ENCODE peak calls at places on chromosomes 12 and 14, in five cellular contexts. O is HepG2, M is SJCRH30, J is Peyer's patch, Z is osteoblast. E is an unnamed sample. For H3K4me1, the result is how much of the 10 kb centered on the place peaks cover.

GRCh38 chr12:47904647-47905312 is at the start of gene VDR:
- DNase-seq in O (peak), M (no peak), J (peak), Z (peak), E (peak)

GRCh38 chr12:7162691-7163114 is 26.8 kb upstream of the PEX5 start:
- DNase-seq in O (peak), M (no peak), J (no peak), Z (peak), E (peak)

GRCh38 chr14:54529811-54530210 is 20.1 kb downstream of the CGRRF1 start:
- DNase-seq in O (no peak), M (no peak), J (no peak), Z (peak), E (peak)

GRCh38 chr12:111640498-111640897 is 41.4 kb upstream of the ATXN2 start:
- DNase-seq in O (no peak), M (no peak), J (no peak), Z (no peak), E (no peak)

GRCh38 chr12:124428136-124428791 is 133.4 kb downstream of the RFLNA start:
- DNase-seq in O (no peak), M (peak), J (no peak), Z (peak), E (no peak)

GRCh38 chr12:51000245-51000644 is 25.9 kb downstream of the SLC11A2 start:
- DNase-seq in O (no peak), M (no peak), J (no peak), Z (peak), E (no peak)

GRCh38 chr12:41485203-41485602 is 297.1 kb downstream of the PDZRN4 start:
- DNase-seq in O (no peak), M (no peak), J (no peak), Z (no peak), E (no peak)

GRCh38 chr12:91100901-91101300 is 10.4 kb downstream of the LUM start:
- DNase-seq in O (no peak), M (no peak), J (no peak), Z (no peak), E (no peak)

GRCh38 chr14:37434867-37435266 is 160.2 kb downstream of the FOXA1 start:
- DNase-seq in O (no peak), M (no peak), J (no peak), Z (no peak), E (no peak)

GRCh38 chr12:131905081-131905639 is 10.7 kb downstream of the ULK1 start:
- DNase-seq in O (no peak), M (no peak), J (no peak), Z (peak), E (no peak)

GRCh38 chr12:642633-643477 is 20.4 kb downstream of the NINJ2 start:
- DNase-seq in O (no peak), M (peak), J (peak), Z (peak), E (peak)

GRCh38 chr14:67285876-67286452 is 44.7 kb downstream of the PALS1 start:
- DNase-seq in O (peak), M (peak), J (no peak), Z (no peak), E (peak)

GRCh38 chr14:104794099-104794498 is 1.4 kb downstream of the AKT1 start:
- DNase-seq in O (peak), M (peak), J (peak), Z (peak), E (peak)

GRCh38 chr14:105528859-105529505 is 2.6 kb downstream of the TMEM121 start:
- DNase-seq in O (no peak), M (no peak), J (no peak), Z (peak), E (no peak)

GRCh38 chr14:54026671-54027070 is 70.0 kb upstream of the BMP4 start:
- DNase-seq in O (no peak), M (no peak), J (no peak), Z (no peak), E (no peak)

GRCh38 chr12:97167598-97167997 is 260.5 kb downstream of the NEDD1 start:
- DNase-seq in O (no peak), M (no peak), J (no peak), Z (no peak), E (no peak)

GRCh38 chr12:93865751-93866150 is 188.6 kb downstream of the CRADD start:
- DNase-seq in O (no peak), M (no peak), J (no peak), Z (no peak), E (no peak)

GRCh38 chr14:37584211-37585100 is 10.6 kb downstream of the FOXA1 start:
- DNase-seq in O (no peak), M (no peak), J (no peak), Z (no peak), E (no peak)

GRCh38 chr12:102990419-102990818 is 32.9 kb downstream of the ASCL1 start:
- DNase-seq in O (no peak), M (no peak), J (no peak), Z (no peak), E (no peak)

GRCh38 chr12:131867891-131868675 is 26.3 kb upstream of the ULK1 start:
- DNase-seq in O (no peak), M (no peak), J (no peak), Z (peak), E (no peak)

GRCh38 chr12:94150483-94151225 is 2.3 kb downstream of the PLXNC1 start:
- DNase-seq in O (no peak), M (no peak), J (peak), Z (peak), E (no peak)

GRCh38 chr12:646303-647038 is 16.8 kb downstream of the NINJ2 start:
- DNase-seq in O (peak), M (no peak), J (no peak), Z (peak), E (no peak)

GRCh38 chr12:12333407-12333831 is 16.6 kb downstream of the MANSC1 start:
- DNase-seq in O (no peak), M (peak), J (no peak), Z (peak), E (peak)

GRCh38 chr12:110728628-110729027 is 14.1 kb downstream of the PPP1CC start:
- DNase-seq in O (no peak), M (no peak), J (no peak), Z (no peak), E (no peak)

GRCh38 chr14:34633697-34634096 is 3.7 kb upstream of the SNX6 start:
- DNase-seq in O (no peak), M (no peak), J (no peak), Z (no peak), E (no peak)

GRCh38 chr14:34629657-34630529 is at the start of gene SNX6:
- DNase-seq in O (peak), M (peak), J (peak), Z (peak), E (peak)

GRCh38 chr14:34628681-34629135 is 1.2 kb downstream of the SNX6 start:
- DNase-seq in O (peak), M (peak), J (no peak), Z (peak), E (peak)

GRCh38 chr14:34632451-34632850 is 2.5 kb upstream of the SNX6 start:
- DNase-seq in O (no peak), M (no peak), J (no peak), Z (no peak), E (no peak)

GRCh38 chr14:34629344-34629656 is 648 bp downstream of the SNX6 start:
- DNase-seq in O (no peak), M (no peak), J (no peak), Z (no peak), E (no peak)
- H3K4me1 ChIP-seq in O (under half), M (under half), J (under half), Z (under half), E (under half)

DNA sequence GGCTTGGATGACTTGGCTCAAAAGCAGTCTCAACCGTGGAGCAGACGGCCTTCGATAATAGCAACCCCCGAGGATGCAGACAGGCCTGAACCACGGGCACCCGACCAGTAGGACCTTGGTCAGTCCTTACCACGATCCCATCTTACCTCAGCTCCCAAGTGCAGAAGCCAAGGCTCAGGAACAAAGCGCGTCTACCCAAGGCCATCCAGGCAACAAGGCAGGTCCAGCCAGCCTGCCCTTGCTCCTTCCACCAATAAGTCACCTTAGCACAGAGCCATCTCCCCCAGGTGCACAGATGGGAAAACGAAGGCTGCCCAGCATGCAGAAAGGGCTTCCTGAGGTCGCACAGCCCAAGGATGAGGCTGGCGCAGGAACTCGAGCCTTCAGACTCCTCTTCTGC is 77.3 kb downstream of the BCL11B start:
- DNase-seq in O (no peak), M (no peak), J (no peak), Z (no peak), E (no peak)
- H3K4me1 ChIP-seq in O (under half), M (under half), J (under half), Z (under half), E (half or more)

DNA sequence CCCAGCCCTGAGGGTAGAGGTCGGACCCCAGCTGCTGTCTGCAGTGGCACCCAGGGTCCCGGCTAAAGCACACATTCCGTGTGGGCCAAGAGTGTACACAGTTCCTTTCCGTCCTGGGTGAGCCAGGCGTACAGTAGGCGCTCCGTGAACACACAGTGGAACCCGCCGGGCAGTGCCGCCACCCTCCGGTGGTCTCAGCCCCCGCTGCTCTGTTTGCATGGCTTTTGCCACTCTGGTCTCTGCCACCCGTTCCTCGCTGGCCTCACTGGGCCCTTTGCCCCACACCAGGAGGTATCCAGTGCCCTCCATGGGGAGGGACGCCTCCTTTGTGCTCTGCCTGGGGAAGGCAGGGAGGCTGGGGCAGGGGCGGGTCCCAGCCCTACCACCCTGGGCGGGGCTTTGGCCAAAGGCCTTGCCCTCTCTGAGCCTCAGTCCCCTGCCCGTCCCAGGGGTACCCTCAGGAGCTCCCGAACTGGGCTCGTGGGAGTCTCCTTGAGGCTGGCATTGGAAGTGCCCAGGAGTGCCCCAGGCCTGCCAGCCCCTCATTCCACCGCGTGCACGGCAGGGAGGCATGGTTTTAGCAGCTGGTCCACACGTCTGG is 13.0 kb downstream of the TRMT61A start:
- DNase-seq in O (no peak), M (no peak), J (no peak), Z (peak), E (no peak)
- H3K4me1 ChIP-seq in O (half or more), M (half or more), J (under half), Z (under half), E (under half)

GRCh38 chr14:99266181-99267178 is 5.5 kb downstream of the BCL11B start:
- DNase-seq in O (peak), M (peak), J (peak), Z (peak), E (peak)
- H3K4me1 ChIP-seq in O (under half), M (under half), J (under half), Z (under half), E (half or more)

GRCh38 chr14:101359221-101360044 is 201.9 kb upstream of the DIO3 start:
- DNase-seq in O (no peak), M (no peak), J (no peak), Z (peak), E (no peak)

GRCh38 chr14:101358726-101359125 is 202.6 kb upstream of the DIO3 start:
- DNase-seq in O (no peak), M (no peak), J (no peak), Z (no peak), E (no peak)

GRCh38 chr14:101357559-101358319 is 203.6 kb upstream of the DIO3 start:
- DNase-seq in O (no peak), M (no peak), J (no peak), Z (no peak), E (no peak)

GRCh38 chr14:101357038-101357437 is 204.3 kb upstream of the DIO3 start:
- DNase-seq in O (no peak), M (no peak), J (no peak), Z (no peak), E (no peak)

GRCh38 chr14:101358320-101358569 is 203.1 kb upstream of the DIO3 start:
- DNase-seq in O (no peak), M (no peak), J (no peak), Z (no peak), E (no peak)
- H3K4me1 ChIP-seq in O (under half), M (under half), J (under half), Z (under half), E (under half)

GRCh38 chr14:24978862-24979724 is 70.9 kb downstream of the STXBP6 start:
- DNase-seq in O (peak), M (no peak), J (no peak), Z (no peak), E (no peak)
- H3K4me1 ChIP-seq in O (half or more), M (under half), J (under half), Z (under half), E (under half)

GRCh38 chr14:91138511-91139359 is 24.9 kb downstream of the DGLUCY start:
- DNase-seq in O (peak), M (peak), J (no peak), Z (peak), E (peak)

GRCh38 chr14:91142214-91142668 is 28.4 kb downstream of the DGLUCY start:
- DNase-seq in O (no peak), M (no peak), J (peak), Z (no peak), E (peak)

GRCh38 chr14:91140672-91141071 is 26.8 kb downstream of the DGLUCY start:
- DNase-seq in O (peak), M (no peak), J (no peak), Z (peak), E (peak)

GRCh38 chr14:91143862-91144261 is 30.0 kb downstream of the DGLUCY start:
- DNase-seq in O (no peak), M (no peak), J (no peak), Z (peak), E (peak)

DNA sequence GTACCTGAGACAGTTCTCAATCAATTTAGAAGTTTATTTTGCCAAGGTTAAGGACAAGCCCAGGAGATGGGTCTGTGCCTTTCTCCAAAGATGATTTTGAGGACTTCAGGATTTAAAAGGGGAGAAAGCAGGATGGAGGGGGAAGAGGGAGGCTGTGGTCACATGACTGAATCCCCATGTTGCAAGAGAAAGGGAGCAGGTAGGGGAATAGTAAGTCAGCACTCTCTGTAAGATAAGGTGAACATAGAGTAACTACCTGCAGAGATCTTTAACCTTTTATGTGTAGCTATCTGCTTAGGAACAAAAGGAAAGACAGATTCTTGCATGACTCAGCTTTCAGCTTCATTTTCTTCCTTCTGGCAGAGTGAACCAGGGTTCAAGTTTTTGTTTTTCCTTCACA is 25.9 kb downstream of the DGLUCY start:
- DNase-seq in O (no peak), M (no peak), J (no peak), Z (no peak), E (no peak)
- H3K4me1 ChIP-seq in O (under half), M (under half), J (under half), Z (under half), E (under half)

DNA sequence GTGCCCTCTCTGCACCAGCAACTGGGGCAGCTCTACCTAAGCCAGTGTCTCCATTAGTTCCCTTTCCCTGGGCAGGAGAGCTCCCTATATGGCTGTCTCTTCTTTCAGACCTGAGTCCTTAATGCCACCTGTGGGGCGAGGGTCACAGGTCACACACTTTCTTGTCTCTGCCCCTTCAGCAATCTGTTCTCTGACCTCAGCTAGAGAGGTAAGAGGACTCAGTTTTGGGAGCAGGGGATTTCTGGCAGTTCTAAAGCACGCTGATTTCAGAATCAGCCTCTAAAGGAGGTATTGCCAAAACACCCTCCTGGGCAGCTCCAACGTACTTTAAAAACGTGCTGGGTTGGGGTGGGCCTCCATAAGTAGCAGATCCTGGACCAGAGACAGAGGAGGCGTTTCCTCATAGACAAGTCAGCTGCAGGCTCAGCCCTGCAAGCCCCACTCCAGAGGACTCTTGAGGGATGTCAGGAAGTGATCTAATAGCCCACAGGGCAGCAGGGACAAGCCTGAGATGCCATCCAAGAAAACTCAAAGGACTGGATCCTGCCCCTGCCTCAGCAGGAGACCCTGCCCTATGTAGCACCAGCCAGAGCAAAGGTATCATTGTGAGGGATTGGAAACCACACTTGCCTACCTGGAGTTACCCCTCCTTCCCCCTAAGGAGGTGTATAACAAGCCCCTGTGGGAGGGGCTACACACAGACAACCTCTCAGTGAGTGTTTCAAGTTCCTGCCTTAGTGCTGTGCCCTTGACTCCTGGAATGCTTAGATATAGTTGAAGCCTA is 8.6 kb downstream of the CTDSP2 start:
- DNase-seq in O (no peak), M (no peak), J (no peak), Z (peak), E (peak)
- H3K4me1 ChIP-seq in O (half or more), M (under half), J (half or more), Z (half or more), E (half or more)

GRCh38 chr12:70252832-70253231 is 9.6 kb downstream of the CNOT2 start:
- DNase-seq in O (no peak), M (no peak), J (no peak), Z (no peak), E (no peak)
- H3K4me1 ChIP-seq in O (under half), M (under half), J (under half), Z (under half), E (half or more)

GRCh38 chr12:54005531-54005852 is 3.3 kb upstream of the HOXC8 start:
- DNase-seq in O (no peak), M (no peak), J (no peak), Z (no peak), E (no peak)
- H3K4me1 ChIP-seq in O (under half), M (under half), J (under half), Z (under half), E (half or more)

E was measured in A673.